ENCODE peak calls at places on chromosomes 16 and 17, in eight cellular contexts. Q is neural progenitor cell, V is HCT116, B is PC-3, Y is hepatocyte, P is SK-N-SH, J is GM23338, O is MM.1S. U is an unnamed sample.
A peak's percentile ranks its signal among the peaks of the same experiment; 100 is the strongest.

GRCh38 chr17:40268141-40268712 is 19.5 kb upstream of the CDC6 start:
- DNase-seq in Q (no peak), V (no peak), B (no peak), Y (no peak), P (no peak), J (no peak), O (no peak), U (no peak)

GRCh38 chr16:68490829-68491575 is 42.7 kb upstream of the SMPD3 start:
- DNase-seq in Q (no peak), V (peak; percentile 74), B (peak; percentile 92), Y (peak; percentile 87), P (no peak), J (peak; percentile 28), O (peak; percentile 64), U (peak; percentile 85)

GRCh38 chr16:73288435-73288834 is 240.5 kb upstream of the ZFHX3 start:
- DNase-seq in Q (no peak), V (no peak), B (no peak), Y (no peak), P (no peak), J (no peak), O (no peak), U (no peak)

GRCh38 chr16:85659805-85660511 is 28.8 kb downstream of the GINS2 start:
- DNase-seq in Q (peak; percentile 81), V (peak; percentile 34), B (peak; percentile 58), Y (peak; percentile 68), P (peak; percentile 93), J (peak; percentile 81), O (peak; percentile 13), U (peak; percentile 69)

GRCh38 chr17:61306003-61306402 is 93.6 kb upstream of the TBX2 start:
- DNase-seq in Q (no peak), V (no peak), B (peak; percentile 30), Y (no peak), P (no peak), J (no peak), O (no peak), U (no peak)

GRCh38 chr17:74426551-74427047 is 5.3 kb upstream of the GPRC5C start:
- DNase-seq in Q (no peak), V (no peak), B (no peak), Y (no peak), P (no peak), J (peak; percentile 36), O (no peak), U (no peak)

GRCh38 chr17:19249681-19250080 is 12.5 kb downstream of the EPN2 start:
- DNase-seq in Q (no peak), V (no peak), B (no peak), Y (no peak), P (no peak), J (no peak), O (no peak), U (no peak)

GRCh38 chr17:75557075-75557851 is 30.3 kb upstream of the MYO15B start:
- DNase-seq in Q (no peak), V (no peak), B (peak; percentile 78), Y (peak; percentile 87), P (peak; percentile 83), J (no peak), O (no peak), U (no peak)

GRCh38 chr16:57091990-57092785 is at the start of gene CPNE2:
- DNase-seq in Q (peak; percentile 83), V (no peak), B (peak; percentile 29), Y (peak; percentile 83), P (peak; percentile 95), J (peak; percentile 55), O (peak; percentile 36), U (peak; percentile 56)
- TF ChIP-seq CTCF in Q (no peak), V (no peak), B (no peak), Y (no peak), P (no peak), J (no peak), O (no peak), U (no peak)

GRCh38 chr17:77280304-77280910 is 139.6 kb downstream of the SEC14L1 start:
- DNase-seq in Q (no peak), V (peak; percentile 68), B (peak; percentile 96), Y (peak; percentile 40), P (peak; percentile 33), J (peak; percentile 50), O (peak; percentile 29), U (no peak)
- TF ChIP-seq EZH2phosphoT487 in Q (peak; percentile 39), V (no peak), B (no peak), Y (no peak), P (no peak), J (no peak), O (no peak), U (no peak)

DNA sequence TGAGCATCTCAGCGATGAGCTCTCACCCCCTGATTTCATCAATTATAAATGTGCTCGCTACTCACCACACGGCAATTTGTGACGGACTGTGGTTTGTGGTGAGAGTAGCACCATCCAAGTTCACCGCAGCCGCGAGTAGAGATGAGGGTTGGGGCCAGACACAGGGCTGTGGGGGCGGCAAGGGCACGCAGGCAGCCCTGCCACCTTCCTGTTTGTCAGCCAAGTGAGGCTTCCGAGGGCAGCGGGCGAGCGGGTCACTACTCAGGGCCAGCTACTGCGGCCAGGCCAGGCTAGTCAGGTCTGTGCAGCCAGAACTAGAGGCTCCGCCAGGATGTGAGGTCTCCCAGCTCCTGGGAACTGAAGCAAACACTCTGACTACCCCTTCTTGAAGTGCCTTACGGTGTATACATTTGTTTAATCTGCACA is 39.6 kb upstream of the MEOX1 start:
- DNase-seq in Q (no peak), V (no peak), B (peak; percentile 50), Y (no peak), P (no peak), J (no peak), O (peak; percentile 51), U (no peak)
- TF ChIP-seq CTCF in Q (no peak), V (no peak), B (no peak), Y (no peak), P (no peak), J (no peak), O (no peak), U (no peak)

GRCh38 chr16:12609937-12610699 is 193.6 kb downstream of the CPPED1 start:
- DNase-seq in Q (no peak), V (no peak), B (no peak), Y (no peak), P (no peak), J (no peak), O (no peak), U (no peak)
- TF ChIP-seq EZH2phosphoT487 in Q (no peak), V (no peak), B (no peak), Y (no peak), P (no peak), J (no peak), O (no peak), U (no peak)

DNA sequence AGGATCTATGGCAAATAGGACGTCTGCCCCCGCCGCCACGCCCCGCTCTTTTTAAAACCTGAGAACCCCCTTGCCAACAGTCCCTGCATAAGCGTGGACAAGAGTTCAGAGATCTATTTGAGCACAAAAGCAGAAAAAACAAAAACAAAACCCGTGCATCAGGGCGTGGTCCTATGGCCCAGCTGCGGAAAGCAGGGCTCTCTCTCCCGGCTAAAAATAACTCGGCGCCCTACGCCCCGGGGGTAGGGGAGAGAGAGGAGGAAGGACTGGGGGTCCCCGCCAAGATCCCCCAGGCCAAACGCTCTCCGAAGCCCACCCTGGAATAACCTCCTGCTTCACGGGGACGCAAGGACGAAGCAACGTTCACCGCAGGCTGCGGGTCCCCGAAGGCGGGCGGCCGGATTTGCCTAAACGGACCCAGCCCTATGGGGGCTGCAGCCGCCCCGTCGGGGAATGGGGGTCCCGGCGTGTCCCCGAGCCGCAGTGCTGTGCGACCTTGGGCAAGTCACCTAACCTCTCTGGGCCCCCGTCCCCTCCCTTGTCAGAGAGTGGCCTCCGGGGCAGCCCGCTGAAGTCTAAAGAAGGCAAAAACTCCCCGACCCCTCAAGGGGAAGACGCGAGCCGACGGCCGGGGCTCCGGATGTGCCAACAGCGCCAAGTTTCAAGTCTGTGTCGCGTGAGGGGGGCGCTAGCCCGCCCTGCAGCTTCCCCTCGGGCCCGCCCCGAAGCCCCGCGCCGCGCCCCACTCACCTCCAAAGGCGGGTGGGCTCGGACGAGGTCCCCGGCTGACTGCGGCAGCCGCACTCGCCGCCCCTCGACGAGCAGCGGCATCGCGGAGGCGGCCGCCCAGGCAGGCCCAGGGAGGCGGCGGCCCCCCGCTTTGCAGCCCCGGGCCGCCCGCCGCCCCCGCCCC is 477 bp downstream of the NTAN1 start:
- DNase-seq in Q (peak; percentile 11), V (no peak), B (peak; percentile 9), Y (peak; percentile 18), P (no peak), J (peak; percentile 81), O (peak; percentile 69), U (peak; percentile 86)
- TF ChIP-seq CTCF in Q (peak; percentile 39), V (no peak), B (no peak), Y (peak; percentile 24), P (peak; percentile 36), J (peak; percentile 17), O (peak; percentile 28), U (peak; percentile 66)

GRCh38 chr16:66441586-66442375 is 14.7 kb downstream of the BEAN1 start:
- DNase-seq in Q (no peak), V (no peak), B (peak; percentile 36), Y (no peak), P (no peak), J (no peak), O (no peak), U (no peak)
- TF ChIP-seq EZH2phosphoT487 in Q (no peak), V (no peak), B (no peak), Y (no peak), P (no peak), J (no peak), O (no peak), U (no peak)

GRCh38 chr17:1939979-1940809 is 84.9 kb downstream of the RTN4RL1 start:
- DNase-seq in Q (no peak), V (no peak), B (no peak), Y (no peak), P (peak; percentile 64), J (no peak), O (no peak), U (no peak)
- TF ChIP-seq CTCF in Q (no peak), V (no peak), B (no peak), Y (no peak), P (no peak), J (no peak), O (no peak), U (no peak)

DNA sequence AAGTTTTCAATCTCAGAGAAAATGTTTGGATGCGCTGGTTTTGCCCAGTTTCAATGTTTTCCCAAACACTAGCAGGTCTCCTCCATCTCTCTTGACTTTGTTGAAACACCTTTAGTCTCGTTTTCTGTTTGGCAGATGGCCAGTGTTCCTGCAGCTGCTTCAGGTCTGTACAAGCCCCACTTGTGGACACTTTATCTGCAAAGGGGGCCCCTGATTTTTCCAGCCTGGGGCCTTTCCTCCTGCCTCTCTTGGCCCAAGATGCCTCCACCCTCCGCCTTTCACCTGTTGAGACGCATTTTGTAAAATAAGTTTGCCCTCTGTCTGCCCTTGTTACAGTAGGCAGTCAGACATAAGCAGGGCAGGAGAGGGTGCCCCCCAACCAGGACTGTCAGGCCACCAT is 21.8 kb upstream of the PRM1 start:
- DNase-seq in Q (no peak), V (no peak), B (no peak), Y (no peak), P (no peak), J (no peak), O (peak; percentile 54), U (no peak)
- TF ChIP-seq EZH2phosphoT487 in Q (no peak), V (no peak), B (no peak), Y (no peak), P (no peak), J (no peak), O (no peak), U (no peak)

U was measured in OCI-LY7.